ENCODE peak calls at places on chromosome 10, in four cellular contexts. C, P, X and D are unnamed samples.

GRCh38 chr10:131651674-131652093 is 249.1 kb upstream of the PPP2R2D start:
- DNase-seq in C (peak), P (no peak), X (no peak), D (peak)

GRCh38 chr10:93294004-93294403 is 188.1 kb downstream of the MYOF start:
- DNase-seq in X (no peak), C (no peak), P (no peak), D (no peak)

GRCh38 chr10:95836610-95837367 is 71.0 kb upstream of the CC2D2B start:
- DNase-seq in P (no peak), C (no peak), X (no peak), D (no peak)

GRCh38 chr10:112461029-112461887 is 14.2 kb downstream of the VTI1A start:
- DNase-seq in C (no peak), X (no peak), P (no peak), D (no peak)

GRCh38 chr10:89156161-89156560 is 51.0 kb downstream of the CH25H start:
- DNase-seq in P (no peak), X (peak), C (no peak), D (no peak)

GRCh38 chr10:72275351-72276012 is 1.8 kb downstream of the DDIT4 start:
- DNase-seq in C (peak), X (no peak), P (peak), D (peak)

GRCh38 chr10:58516118-58516517 is 3.4 kb downstream of the BICC1 start:
- DNase-seq in P (no peak), X (no peak), C (no peak), D (no peak)

GRCh38 chr10:119680050-119680449 is 28.9 kb downstream of the BAG3 start:
- DNase-seq in P (no peak), X (no peak), C (no peak), D (no peak)

GRCh38 chr10:1292611-1293021 is 236.4 kb downstream of the WDR37 start:
- DNase-seq in P (no peak), X (no peak), C (no peak), D (no peak)

GRCh38 chr10:71300555-71301370 is 18.3 kb upstream of the SLC29A3 start:
- DNase-seq in C (peak), P (peak), X (no peak), D (no peak)

GRCh38 chr10:78779339-78779955 is 289.3 kb upstream of the ZMIZ1 start:
- DNase-seq in X (no peak), C (peak), P (no peak), D (no peak)

GRCh38 chr10:100334762-100335161 is 4.7 kb upstream of the PKD2L1 start:
- DNase-seq in X (no peak), C (no peak), P (no peak), D (no peak)

GRCh38 chr10:26733750-26734568 is 36.5 kb downstream of the PDSS1 start:
- DNase-seq in C (peak), X (no peak), P (no peak), D (peak)

GRCh38 chr10:116753759-116754158 is 11.4 kb upstream of the HSPA12A start:
- DNase-seq in P (peak), C (no peak), X (no peak), D (no peak)

GRCh38 chr10:15168296-15168780 is at the start of gene NMT2:
- DNase-seq in X (peak), P (peak), C (peak), D (no peak)